ENCODE peak calls at places on chromosomes 3 and 15, in seven cellular contexts. One of them, this sample, is unnamed.

GRCh38 chr3:72625616-72626337 is 222.5 kb downstream of the SHQ1 start:
- DNase-seq in heart left ventricle: no peak
- DNase-seq in pancreas: no peak
- DNase-seq in neuronal stem cell: no peak
- DNase-seq in CD8-positive, alpha-beta T cell: no peak
- DNase-seq in GM23248: peak
- DNase-seq in effector memory CD4-positive, alpha-beta T cell: no peak
- DNase-seq in this sample: no peak

GRCh38 chr15:75731248-75732100 is 18.8 kb upstream of the CSPG4 start:
- DNase-seq in pancreas: no peak
- DNase-seq in effector memory CD4-positive, alpha-beta T cell: no peak
- DNase-seq in GM23248: no peak
- DNase-seq in heart left ventricle: peak
- DNase-seq in neuronal stem cell: no peak
- DNase-seq in CD8-positive, alpha-beta T cell: no peak
- DNase-seq in this sample: no peak

GRCh38 chr3:87333393-87333892 is 57.1 kb upstream of the POU1F1 start:
- DNase-seq in heart left ventricle: no peak
- DNase-seq in GM23248: peak
- DNase-seq in neuronal stem cell: no peak
- DNase-seq in effector memory CD4-positive, alpha-beta T cell: no peak
- DNase-seq in pancreas: no peak
- DNase-seq in CD8-positive, alpha-beta T cell: no peak
- DNase-seq in this sample: no peak

GRCh38 chr3:127706312-127706711 is 33.6 kb downstream of the ABTB1 start:
- DNase-seq in neuronal stem cell: no peak
- DNase-seq in heart left ventricle: peak
- DNase-seq in CD8-positive, alpha-beta T cell: no peak
- DNase-seq in GM23248: no peak
- DNase-seq in effector memory CD4-positive, alpha-beta T cell: no peak
- DNase-seq in pancreas: no peak
- DNase-seq in this sample: no peak

GRCh38 chr3:45984331-45985312 is 11.0 kb downstream of the FYCO1 start:
- DNase-seq in neuronal stem cell: no peak
- DNase-seq in GM23248: no peak
- DNase-seq in effector memory CD4-positive, alpha-beta T cell: no peak
- DNase-seq in CD8-positive, alpha-beta T cell: no peak
- DNase-seq in pancreas: no peak
- DNase-seq in heart left ventricle: no peak
- DNase-seq in this sample: no peak

GRCh38 chr3:58164916-58165821 is 45.6 kb downstream of the DNASE1L3 start:
- DNase-seq in effector memory CD4-positive, alpha-beta T cell: no peak
- DNase-seq in CD8-positive, alpha-beta T cell: no peak
- DNase-seq in pancreas: peak
- DNase-seq in neuronal stem cell: peak
- DNase-seq in GM23248: no peak
- DNase-seq in heart left ventricle: no peak
- DNase-seq in this sample: no peak

GRCh38 chr3:52446631-52447511 is 2.0 kb upstream of the SEMA3G start:
- DNase-seq in heart left ventricle: peak
- DNase-seq in GM23248: peak
- DNase-seq in pancreas: no peak
- DNase-seq in effector memory CD4-positive, alpha-beta T cell: peak
- DNase-seq in neuronal stem cell: peak
- DNase-seq in CD8-positive, alpha-beta T cell: peak
- DNase-seq in this sample: no peak

GRCh38 chr3:126341755-126342150 is 15.5 kb downstream of the KLF15 start:
- DNase-seq in CD8-positive, alpha-beta T cell: no peak
- DNase-seq in neuronal stem cell: no peak
- DNase-seq in GM23248: no peak
- DNase-seq in heart left ventricle: no peak
- DNase-seq in effector memory CD4-positive, alpha-beta T cell: no peak
- DNase-seq in pancreas: no peak
- DNase-seq in this sample: no peak

GRCh38 chr3:25191703-25192102 is 236.4 kb upstream of the RARB start:
- DNase-seq in effector memory CD4-positive, alpha-beta T cell: no peak
- DNase-seq in pancreas: no peak
- DNase-seq in neuronal stem cell: no peak
- DNase-seq in CD8-positive, alpha-beta T cell: no peak
- DNase-seq in GM23248: no peak
- DNase-seq in heart left ventricle: no peak
- DNase-seq in this sample: no peak

GRCh38 chr3:55297706-55298105 is 189.4 kb downstream of the WNT5A start:
- DNase-seq in GM23248: no peak
- DNase-seq in pancreas: no peak
- DNase-seq in CD8-positive, alpha-beta T cell: no peak
- DNase-seq in heart left ventricle: no peak
- DNase-seq in neuronal stem cell: no peak
- DNase-seq in effector memory CD4-positive, alpha-beta T cell: no peak
- DNase-seq in this sample: no peak

GRCh38 chr15:25946241-25946786 is 83.2 kb upstream of the ATP10A start:
- DNase-seq in effector memory CD4-positive, alpha-beta T cell: no peak
- DNase-seq in GM23248: no peak
- DNase-seq in neuronal stem cell: no peak
- DNase-seq in heart left ventricle: no peak
- DNase-seq in CD8-positive, alpha-beta T cell: no peak
- DNase-seq in pancreas: no peak
- DNase-seq in this sample: no peak

GRCh38 chr3:72665701-72666443 is 182.4 kb downstream of the SHQ1 start:
- DNase-seq in effector memory CD4-positive, alpha-beta T cell: peak
- DNase-seq in heart left ventricle: no peak
- DNase-seq in neuronal stem cell: no peak
- DNase-seq in pancreas: peak
- DNase-seq in GM23248: peak
- DNase-seq in CD8-positive, alpha-beta T cell: peak
- DNase-seq in this sample: peak

GRCh38 chr15:83108266-83109219 is 1.1 kb downstream of the TM6SF1 start:
- DNase-seq in effector memory CD4-positive, alpha-beta T cell: no peak
- DNase-seq in CD8-positive, alpha-beta T cell: no peak
- DNase-seq in heart left ventricle: peak
- DNase-seq in neuronal stem cell: no peak
- DNase-seq in GM23248: peak
- DNase-seq in pancreas: no peak
- DNase-seq in this sample: no peak

GRCh38 chr15:83105450-83105849 is 2.0 kb upstream of the TM6SF1 start:
- DNase-seq in pancreas: no peak
- DNase-seq in neuronal stem cell: no peak
- DNase-seq in heart left ventricle: no peak
- DNase-seq in CD8-positive, alpha-beta T cell: no peak
- DNase-seq in GM23248: no peak
- DNase-seq in effector memory CD4-positive, alpha-beta T cell: no peak
- DNase-seq in this sample: no peak

GRCh38 chr15:83109532-83109931 is 2.1 kb downstream of the TM6SF1 start:
- DNase-seq in pancreas: no peak
- DNase-seq in CD8-positive, alpha-beta T cell: no peak
- DNase-seq in heart left ventricle: no peak
- DNase-seq in neuronal stem cell: no peak
- DNase-seq in GM23248: no peak
- DNase-seq in effector memory CD4-positive, alpha-beta T cell: no peak
- DNase-seq in this sample: no peak

GRCh38 chr15:83107841-83108181 is 366 bp downstream of the TM6SF1 start:
- DNase-seq in pancreas: no peak
- DNase-seq in effector memory CD4-positive, alpha-beta T cell: no peak
- DNase-seq in heart left ventricle: no peak
- DNase-seq in GM23248: no peak
- DNase-seq in neuronal stem cell: no peak
- DNase-seq in CD8-positive, alpha-beta T cell: no peak
- DNase-seq in this sample: no peak

DNA sequence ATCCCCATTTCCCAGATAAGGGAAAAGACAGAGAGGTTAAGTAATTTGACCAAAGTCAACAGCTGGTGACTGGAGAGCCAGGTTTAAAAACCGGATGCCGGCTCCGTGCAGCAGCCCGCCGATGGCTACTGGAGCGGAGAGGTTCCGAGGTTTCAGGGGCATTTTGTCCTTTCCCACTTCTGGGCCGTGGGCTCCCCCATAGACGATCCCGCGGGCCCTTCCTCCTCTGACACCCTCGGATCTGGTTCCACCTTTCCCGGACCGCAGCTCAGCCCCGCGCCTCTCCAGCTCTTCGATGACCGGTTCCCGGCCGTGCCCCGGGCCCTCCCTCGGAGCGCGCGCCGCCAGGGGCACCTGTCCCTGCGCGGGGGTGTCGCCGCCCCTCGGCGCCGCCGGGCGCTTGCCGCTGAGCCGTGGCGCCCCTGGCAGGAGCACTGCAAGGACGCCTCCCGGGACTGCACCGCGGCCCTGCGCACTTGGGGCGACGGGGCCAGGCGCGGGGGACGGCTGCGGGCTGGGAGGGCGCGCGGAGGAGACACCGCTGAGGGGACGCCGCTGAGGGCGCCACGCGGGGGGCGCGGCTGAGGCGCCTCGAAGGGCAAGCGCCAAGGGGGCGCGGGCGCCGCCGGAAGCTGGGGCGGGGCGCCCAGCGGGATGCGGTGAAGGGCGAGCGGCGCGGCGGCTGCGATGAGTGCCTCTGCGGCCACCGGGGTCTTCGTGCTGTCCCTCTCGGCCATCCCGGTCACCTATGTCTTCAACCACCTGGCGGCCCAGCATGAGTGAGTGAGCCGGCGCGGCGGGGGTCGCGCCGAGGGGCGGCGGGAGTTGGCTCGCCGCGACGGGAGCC is at the start of gene TM6SF1:
- DNase-seq in heart left ventricle: no peak
- DNase-seq in effector memory CD4-positive, alpha-beta T cell: no peak
- DNase-seq in CD8-positive, alpha-beta T cell: peak
- DNase-seq in GM23248: peak
- DNase-seq in neuronal stem cell: no peak
- DNase-seq in pancreas: no peak
- DNase-seq in this sample: no peak
- H3K27ac ChIP-seq in heart left ventricle: peak
- H3K27ac ChIP-seq in effector memory CD4-positive, alpha-beta T cell: no peak
- H3K27ac ChIP-seq in CD8-positive, alpha-beta T cell: no peak
- H3K27ac ChIP-seq in GM23248: no peak
- H3K27ac ChIP-seq in neuronal stem cell: no peak
- H3K27ac ChIP-seq in pancreas: peak
- H3K27ac ChIP-seq in this sample: peak

DNA sequence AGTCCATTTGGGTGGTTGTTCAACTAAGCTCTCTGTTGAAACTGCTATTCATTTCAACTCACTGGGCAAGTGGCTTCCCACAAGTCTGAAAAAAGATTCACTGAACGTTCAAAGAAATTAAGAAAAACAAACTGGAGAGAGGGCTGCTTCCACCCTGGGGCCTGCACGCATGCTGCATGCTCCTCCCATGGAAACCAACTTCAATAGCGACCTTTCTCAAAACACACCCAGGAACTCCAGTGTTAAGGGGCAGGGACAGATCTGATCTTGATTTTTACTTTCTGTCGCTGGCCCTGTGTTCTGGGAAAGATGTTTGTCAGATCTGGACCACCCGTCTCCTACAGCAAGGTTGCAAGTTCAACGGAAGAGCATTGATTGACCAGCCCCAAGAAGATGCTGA is 124.1 kb upstream of the IGF1R start:
- DNase-seq in heart left ventricle: no peak
- DNase-seq in CD8-positive, alpha-beta T cell: no peak
- DNase-seq in effector memory CD4-positive, alpha-beta T cell: no peak
- DNase-seq in neuronal stem cell: no peak
- DNase-seq in GM23248: no peak
- DNase-seq in pancreas: no peak
- DNase-seq in this sample: no peak
- H3K27ac ChIP-seq in heart left ventricle: no peak
- H3K27ac ChIP-seq in CD8-positive, alpha-beta T cell: no peak
- H3K27ac ChIP-seq in effector memory CD4-positive, alpha-beta T cell: no peak
- H3K27ac ChIP-seq in neuronal stem cell: no peak
- H3K27ac ChIP-seq in GM23248: no peak
- H3K27ac ChIP-seq in pancreas: no peak
- H3K27ac ChIP-seq in this sample: no peak

DNA sequence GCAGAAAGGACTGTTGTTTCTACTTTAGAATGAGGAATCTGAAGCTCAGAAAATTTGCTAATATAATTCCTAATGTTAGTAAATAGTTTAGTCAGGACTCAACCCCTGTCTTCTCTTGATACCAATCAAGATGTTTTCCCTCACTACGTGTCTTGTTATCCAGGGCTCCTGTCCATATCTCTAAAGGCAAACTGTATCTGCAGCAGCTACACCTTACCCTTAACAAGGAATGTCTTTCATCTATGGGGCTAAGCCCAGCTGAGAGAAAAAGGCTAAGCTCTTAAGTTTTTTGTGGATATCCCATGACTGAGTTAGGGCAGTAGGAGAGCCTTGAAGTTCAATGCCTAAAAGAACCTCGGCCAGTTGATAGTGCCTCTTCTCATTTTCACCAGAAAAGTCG is 32.5 kb downstream of the RAB11A start:
- DNase-seq in pancreas: no peak
- DNase-seq in neuronal stem cell: no peak
- DNase-seq in CD8-positive, alpha-beta T cell: no peak
- DNase-seq in heart left ventricle: no peak
- DNase-seq in GM23248: no peak
- DNase-seq in effector memory CD4-positive, alpha-beta T cell: no peak
- DNase-seq in this sample: no peak
- H3K27ac ChIP-seq in pancreas: peak
- H3K27ac ChIP-seq in neuronal stem cell: no peak
- H3K27ac ChIP-seq in CD8-positive, alpha-beta T cell: no peak
- H3K27ac ChIP-seq in heart left ventricle: no peak
- H3K27ac ChIP-seq in GM23248: no peak
- H3K27ac ChIP-seq in effector memory CD4-positive, alpha-beta T cell: no peak
- H3K27ac ChIP-seq in this sample: no peak

GRCh38 chr3:150544040-150544439 is 2.3 kb downstream of the SERP1 start:
- DNase-seq in pancreas: no peak
- DNase-seq in CD8-positive, alpha-beta T cell: no peak
- DNase-seq in neuronal stem cell: no peak
- DNase-seq in GM23248: peak
- DNase-seq in heart left ventricle: no peak
- DNase-seq in effector memory CD4-positive, alpha-beta T cell: no peak
- DNase-seq in this sample: no peak

GRCh38 chr3:150543531-150543930 is 2.8 kb downstream of the SERP1 start:
- DNase-seq in effector memory CD4-positive, alpha-beta T cell: no peak
- DNase-seq in CD8-positive, alpha-beta T cell: no peak
- DNase-seq in neuronal stem cell: no peak
- DNase-seq in heart left ventricle: no peak
- DNase-seq in GM23248: no peak
- DNase-seq in pancreas: no peak
- DNase-seq in this sample: no peak

GRCh38 chr3:150543128-150543527 is 3.2 kb downstream of the SERP1 start:
- DNase-seq in effector memory CD4-positive, alpha-beta T cell: no peak
- DNase-seq in CD8-positive, alpha-beta T cell: no peak
- DNase-seq in neuronal stem cell: no peak
- DNase-seq in heart left ventricle: no peak
- DNase-seq in GM23248: no peak
- DNase-seq in pancreas: no peak
- DNase-seq in this sample: no peak

GRCh38 chr3:150545419-150546225 is 674 bp downstream of the SERP1 start:
- DNase-seq in CD8-positive, alpha-beta T cell: peak
- DNase-seq in heart left ventricle: peak
- DNase-seq in pancreas: peak
- DNase-seq in GM23248: peak
- DNase-seq in neuronal stem cell: peak
- DNase-seq in effector memory CD4-positive, alpha-beta T cell: no peak
- DNase-seq in this sample: no peak

DNA sequence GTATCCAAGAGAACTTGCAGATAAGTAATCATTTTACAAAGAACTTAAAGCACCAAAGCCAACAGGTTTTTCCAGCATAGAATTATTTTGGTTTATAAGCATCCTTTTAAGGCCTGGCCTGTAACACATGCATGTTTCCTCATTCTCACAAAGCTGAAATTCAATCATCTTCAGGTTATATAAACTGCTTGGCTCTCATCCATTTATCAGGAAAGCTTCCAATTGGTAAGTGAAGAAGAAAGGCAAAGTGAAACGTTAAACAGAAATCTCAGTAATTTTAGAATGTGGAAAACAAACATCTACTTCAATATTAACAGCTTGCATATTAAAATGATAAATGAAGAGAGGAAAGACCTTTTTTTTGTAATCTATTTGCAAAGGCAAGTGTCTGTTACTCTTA is 1.6 kb downstream of the SERP1 start:
- DNase-seq in pancreas: no peak
- DNase-seq in CD8-positive, alpha-beta T cell: no peak
- DNase-seq in GM23248: peak
- DNase-seq in neuronal stem cell: no peak
- DNase-seq in effector memory CD4-positive, alpha-beta T cell: no peak
- DNase-seq in heart left ventricle: no peak
- DNase-seq in this sample: no peak
- H3K27ac ChIP-seq in pancreas: peak
- H3K27ac ChIP-seq in CD8-positive, alpha-beta T cell: no peak
- H3K27ac ChIP-seq in GM23248: peak
- H3K27ac ChIP-seq in neuronal stem cell: no peak
- H3K27ac ChIP-seq in effector memory CD4-positive, alpha-beta T cell: no peak
- H3K27ac ChIP-seq in heart left ventricle: peak
- H3K27ac ChIP-seq in this sample: no peak